ENCODE peak calls at places on chromosome 5, in five cellular contexts. J is tibial artery, U is neural progenitor cell, N is PC-3, A is HFF-Myc. W is an unnamed sample.
A peak's percentile ranks its signal among the peaks of the same experiment; 100 is the strongest.

GRCh38 chr5:82045526-82046267 is 73.9 kb downstream of the ATG10 start:
- DNase-seq in J (no peak), U (no peak), N (peak; percentile 48), A (peak; percentile 3), W (no peak)

GRCh38 chr5:85293139-85293785 is 908.6 kb upstream of the EDIL3 start:
- DNase-seq in J (no peak), U (no peak), N (peak; percentile 45), A (no peak), W (no peak)

GRCh38 chr5:14105717-14106435 is 37.3 kb upstream of the TRIO start:
- DNase-seq in J (no peak), U (no peak), N (peak; percentile 99), A (peak; percentile 82), W (no peak)

GRCh38 chr5:119968690-119969089 is 339.3 kb downstream of the FAM170A start:
- DNase-seq in J (no peak), U (no peak), N (no peak), A (no peak), W (no peak)

GRCh38 chr5:37005946-37006540 is 129.5 kb downstream of the NIPBL start:
- DNase-seq in J (no peak), U (no peak), N (peak; percentile 62), A (no peak), W (no peak)

GRCh38 chr5:166722939-166723338 is 1568.5 kb upstream of the WWC1 start:
- DNase-seq in J (no peak), U (no peak), N (peak; percentile 32), A (no peak), W (no peak)

GRCh38 chr5:5063533-5063953 is 76.6 kb upstream of the ADAMTS16 start:
- DNase-seq in J (no peak), U (peak; percentile 14), N (no peak), A (no peak), W (no peak)

GRCh38 chr5:133295520-133295919 is 243.7 kb downstream of the HSPA4 start:
- DNase-seq in J (no peak), U (peak; percentile 21), N (no peak), A (no peak), W (no peak)

GRCh38 chr5:151078490-151079262 is 2.2 kb downstream of the TNIP1 start:
- DNase-seq in J (no peak), U (no peak), N (no peak), A (no peak), W (peak; percentile 79)

GRCh38 chr5:96709152-96709821 is 47.1 kb downstream of the CAST start:
- DNase-seq in J (no peak), U (no peak), N (peak; percentile 73), A (no peak), W (no peak)

GRCh38 chr5:142600611-142601360 is 85.1 kb downstream of the FGF1 start:
- DNase-seq in J (peak; percentile 86), U (no peak), N (no peak), A (no peak), W (peak; percentile 16)
- H3K4me3 ChIP-seq in J (peak overlapping the region; percentile 39), U (no peak overlapping the region), N (peak overlapping the region; percentile 41), A (no peak overlapping the region), W (no peak overlapping the region)

GRCh38 chr5:142644640-142645361 is 41.1 kb downstream of the FGF1 start:
- DNase-seq in J (peak; percentile 80), U (no peak), N (peak; percentile 97), A (peak; percentile 96), W (no peak)
- H3K4me3 ChIP-seq in J (peak overlapping the region; percentile 33), U (no peak overlapping the region), N (peak overlapping the region; percentile 29), A (peak overlapping the region; percentile 4), W (no peak overlapping the region)

GRCh38 chr5:77319140-77319539 is 108.7 kb downstream of the PDE8B start:
- DNase-seq in J (no peak), U (no peak), N (no peak), A (no peak), W (no peak)

GRCh38 chr5:77318060-77318459 is 107.6 kb downstream of the PDE8B start:
- DNase-seq in J (no peak), U (no peak), N (no peak), A (no peak), W (no peak)

GRCh38 chr5:77321793-77322394 is 111.4 kb downstream of the PDE8B start:
- DNase-seq in J (no peak), U (peak; percentile 15), N (no peak), A (no peak), W (no peak)

GRCh38 chr5:77312411-77312810 is 101.9 kb downstream of the PDE8B start:
- DNase-seq in J (no peak), U (no peak), N (peak; percentile 18), A (peak; percentile 20), W (no peak)

DNA sequence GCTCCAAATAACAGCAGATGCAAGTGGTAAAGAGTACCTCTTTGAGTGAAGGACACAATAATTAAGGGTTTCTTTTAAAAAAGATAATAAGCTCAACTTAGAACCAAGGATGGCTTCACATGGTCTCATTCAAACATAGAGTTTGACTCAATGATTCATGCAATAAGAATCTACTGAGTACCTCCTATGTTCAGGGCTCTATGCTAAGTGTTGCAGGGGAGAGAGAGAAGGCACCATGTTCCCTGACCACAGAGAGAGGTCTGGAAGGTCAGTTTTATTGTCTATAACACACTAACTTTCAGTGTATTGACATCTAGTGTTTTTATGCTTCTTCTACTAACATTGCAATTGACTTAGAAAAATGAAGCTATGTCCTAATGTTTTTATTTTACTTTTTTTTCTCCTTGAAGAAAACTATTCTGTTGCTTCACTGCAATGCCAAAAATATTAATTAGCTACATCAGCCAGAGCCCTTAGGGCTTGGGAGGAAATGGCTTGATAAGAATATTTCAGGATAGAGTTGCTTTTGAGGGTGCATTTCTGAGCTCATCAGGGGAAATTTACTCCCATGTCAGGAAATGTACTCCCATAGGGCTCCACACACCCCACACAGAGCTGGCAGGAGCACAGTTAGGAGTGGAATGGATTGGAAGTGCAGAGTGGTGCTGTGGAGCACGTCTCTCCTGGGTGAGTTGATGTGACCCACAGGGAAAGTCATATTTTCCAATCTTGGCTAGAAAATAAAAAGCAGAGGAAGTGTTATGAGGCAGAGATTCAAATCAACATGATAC is 106.6 kb downstream of the PDE8B start:
- DNase-seq in J (no peak), U (no peak), N (peak; percentile 4), A (no peak), W (no peak)
- H3K4me3 ChIP-seq in J (no peak overlapping the region), U (no peak overlapping the region), N (no peak overlapping the region), A (no peak overlapping the region), W (no peak overlapping the region)

DNA sequence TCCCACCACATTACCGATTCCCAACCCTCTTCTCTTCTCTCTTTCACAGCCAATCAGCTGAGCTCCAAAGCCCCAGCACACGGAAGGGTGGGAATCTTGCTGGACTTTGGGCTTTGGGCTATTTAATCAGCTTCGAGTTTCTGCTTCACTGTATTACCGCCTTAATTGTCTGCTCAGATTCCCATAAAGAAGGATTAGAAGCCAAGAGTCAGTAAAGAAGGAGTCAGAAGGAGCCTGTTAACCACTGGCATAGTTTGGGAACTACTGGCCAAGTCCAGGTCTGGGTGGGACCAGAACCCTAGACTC is 4.4 kb downstream of the SPRY4 start:
- DNase-seq in J (no peak), U (peak; percentile 62), N (no peak), A (no peak), W (no peak)
- H3K4me3 ChIP-seq in J (peak overlapping the region; percentile 81), U (peak overlapping the region; percentile 13), N (peak overlapping the region; percentile 58), A (peak overlapping the region; percentile 98), W (peak overlapping the region; percentile 33)

DNA sequence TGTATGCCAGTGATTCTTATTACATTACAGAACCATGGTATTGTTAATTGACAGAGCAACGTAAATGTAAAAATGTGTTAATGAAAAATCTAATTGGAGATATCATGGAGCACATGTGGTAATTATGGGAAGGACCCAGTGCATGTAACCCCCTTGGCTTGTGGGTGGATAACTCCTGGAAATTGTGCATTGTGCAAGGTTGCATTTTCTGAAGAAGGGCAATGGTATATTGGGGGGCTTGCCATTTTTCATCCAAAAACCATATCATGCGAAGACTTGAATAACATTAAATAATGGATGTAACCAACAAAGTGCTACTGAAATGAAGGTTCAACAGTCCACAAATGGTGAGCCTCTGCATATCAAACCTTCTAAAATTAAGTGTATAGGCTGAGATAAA is 47.6 kb downstream of the BASP1 start:
- DNase-seq in J (no peak), U (no peak), N (no peak), A (no peak), W (no peak)
- H3K4me3 ChIP-seq in J (no peak overlapping the region), U (no peak overlapping the region), N (no peak overlapping the region), A (no peak overlapping the region), W (no peak overlapping the region)

GRCh38 chr5:35248843-35249780 is 18.8 kb upstream of the PRLR start:
- DNase-seq in J (no peak), U (no peak), N (no peak), A (no peak), W (no peak)
- H3K4me3 ChIP-seq in J (peak overlapping the region; percentile 20), U (no peak overlapping the region), N (peak overlapping the region; percentile 45), A (no peak overlapping the region), W (no peak overlapping the region)

GRCh38 chr5:475704-476101 is 32.7 kb downstream of the EXOC3 start:
- DNase-seq in J (peak; percentile 63), U (no peak), N (no peak), A (no peak), W (no peak)
- H3K4me3 ChIP-seq in J (no peak overlapping the region), U (no peak overlapping the region), N (no peak overlapping the region), A (no peak overlapping the region), W (no peak overlapping the region)

GRCh38 chr5:72185717-72186388 is 78.6 kb downstream of the MAP1B start:
- DNase-seq in J (no peak), U (no peak), N (no peak), A (peak; percentile 70), W (no peak)

GRCh38 chr5:72187388-72188070 is 80.3 kb downstream of the MAP1B start:
- DNase-seq in J (no peak), U (no peak), N (no peak), A (no peak), W (no peak)

GRCh38 chr5:72183231-72183630 is 76.0 kb downstream of the MAP1B start:
- DNase-seq in J (no peak), U (peak; percentile 76), N (no peak), A (no peak), W (no peak)

GRCh38 chr5:72180925-72181324 is 73.7 kb downstream of the MAP1B start:
- DNase-seq in J (no peak), U (no peak), N (no peak), A (no peak), W (no peak)

DNA sequence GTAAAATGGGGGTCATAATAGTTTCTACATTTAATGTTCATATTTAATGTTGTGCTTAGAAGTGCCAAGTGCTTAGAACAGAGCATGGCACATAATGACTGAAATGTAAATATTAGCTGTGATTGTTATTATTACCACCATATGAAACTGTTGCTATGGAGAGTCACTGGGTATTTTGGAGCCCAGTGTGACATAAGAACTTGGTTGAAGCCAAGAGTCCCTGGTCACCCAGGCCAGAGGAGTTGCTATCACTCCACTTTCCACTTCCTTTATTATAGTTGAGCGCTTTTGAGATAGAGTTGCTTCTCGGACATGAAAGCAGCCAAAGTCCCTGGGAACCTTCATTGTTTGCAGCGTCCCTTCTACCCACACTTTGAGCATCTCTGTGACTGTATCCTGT is 77.1 kb downstream of the MAP1B start:
- DNase-seq in J (no peak), U (no peak), N (no peak), A (no peak), W (no peak)
- H3K4me3 ChIP-seq in J (no peak overlapping the region), U (no peak overlapping the region), N (no peak overlapping the region), A (no peak overlapping the region), W (no peak overlapping the region)